ENCODE peak calls at places on chromosomes 5 and 9, in ten cellular contexts. I is CD4-positive, alpha-beta T cell; D is GM23338; O is nephron progenitor cell; Q is dorsolateral prefrontal cortex; K is naive thymus-derived CD4-positive, alpha-beta T cell; Z is small intestine; W is H9; G is right lobe of liver; A is lung microvascular endothelial cell. T is an unnamed sample.

GRCh38 chr9:134089972-134090371 is 22.1 kb upstream of the BRD3 start:
- DNase-seq in I (no peak), D (no peak), O (no peak), Q (no peak), K (no peak), Z (no peak), W (no peak), G (no peak), A (no peak), T (no peak)

GRCh38 chr5:143229426-143229895 is 174.0 kb downstream of the NR3C1 start:
- DNase-seq in I (no peak), D (no peak), O (no peak), Q (no peak), K (no peak), Z (no peak), W (no peak), G (no peak), A (no peak), T (peak)

GRCh38 chr5:115184780-115185179 is 15.1 kb upstream of the TRIM36 start:
- DNase-seq in I (no peak), D (no peak), O (no peak), Q (no peak), K (no peak), Z (no peak), W (no peak), G (no peak), A (no peak), T (no peak)

GRCh38 chr9:33025572-33026347 is 687 bp downstream of the DNAJA1 start:
- DNase-seq in I (peak), D (peak), O (peak), Q (peak), K (peak), Z (peak), W (peak), G (peak), A (peak), T (peak)

GRCh38 chr5:72330712-72331111 is 10.5 kb downstream of the PTCD2 start:
- DNase-seq in I (no peak), D (no peak), O (no peak), Q (no peak), K (no peak), Z (no peak), W (no peak), G (no peak), A (no peak), T (no peak)

GRCh38 chr5:150618588-150619281 is 21.7 kb upstream of the SYNPO start:
- DNase-seq in I (no peak), D (no peak), O (no peak), Q (no peak), K (no peak), Z (no peak), W (no peak), G (no peak), A (peak), T (no peak)

GRCh38 chr5:9166202-9167147 is 379.4 kb downstream of the SEMA5A start:
- DNase-seq in I (no peak), D (no peak), O (no peak), Q (no peak), K (no peak), Z (no peak), W (no peak), G (no peak), A (no peak), T (no peak)

GRCh38 chr9:77848897-77849296 is 182.7 kb downstream of the GNAQ start:
- DNase-seq in I (no peak), D (no peak), O (no peak), Q (no peak), K (no peak), Z (no peak), W (no peak), G (no peak), A (peak), T (no peak)

T was measured in OCI-LY7.